ENCODE peak calls at places on chromosome 5, in four cellular contexts. T is WTC11, B is K562, J is HepG2. I is an unnamed sample.
A peak's percentile ranks its signal among the peaks of the same experiment; 100 is the strongest.

GRCh38 chr5:168356592-168356991 is 65.1 kb downstream of the WWC1 start:
- DNase-seq in J (no peak), B (no peak), T (no peak), I (no peak)

GRCh38 chr5:175202461-175203065 is 241.4 kb downstream of the DRD1 start:
- DNase-seq in B (no peak), J (no peak), T (no peak), I (peak; percentile 58)

GRCh38 chr5:763397-763796 is 21.1 kb downstream of the ZDHHC11B start:
- DNase-seq in J (no peak), T (no peak), B (no peak), I (no peak)

GRCh38 chr5:172051643-172052362 is 45.4 kb upstream of the FBXW11 start:
- DNase-seq in T (no peak), J (no peak), B (peak; percentile 22), I (no peak)

GRCh38 chr5:76475358-76475757 is 72.3 kb downstream of the IQGAP2 start:
- DNase-seq in B (no peak), T (no peak), J (no peak), I (no peak)

GRCh38 chr5:151202381-151203139 is 21.3 kb downstream of the CCDC69 start:
- DNase-seq in B (no peak), J (no peak), T (no peak), I (no peak)

GRCh38 chr5:110865400-110866094 is 126.7 kb downstream of the SLC25A46 start:
- DNase-seq in J (peak; percentile 28), B (peak; percentile 33), T (peak; percentile 66), I (peak; percentile 7)

GRCh38 chr5:16037121-16037520 is 142.5 kb downstream of the MARCHF11 start:
- DNase-seq in J (no peak), B (no peak), T (no peak), I (no peak)

GRCh38 chr5:52759381-52759780 is 28.3 kb upstream of the ITGA1 start:
- DNase-seq in T (no peak), J (no peak), B (no peak), I (no peak)

GRCh38 chr5:103347729-103348128 is 89.2 kb downstream of the MACIR start:
- DNase-seq in B (no peak), T (no peak), J (peak; percentile 54), I (peak; percentile 18)

GRCh38 chr5:136042665-136043121 is 13.9 kb downstream of the TGFBI start:
- DNase-seq in B (no peak), J (peak; percentile 29), T (no peak), I (no peak)

GRCh38 chr5:139658501-139658927 is 10.4 kb downstream of the CXXC5 start:
- DNase-seq in B (no peak), T (no peak), J (no peak), I (no peak)

GRCh38 chr5:1338518-1339070 is 6.3 kb downstream of the CLPTM1L start:
- DNase-seq in T (no peak), B (no peak), J (no peak), I (no peak)

GRCh38 chr5:146646441-146646840 is 130.5 kb upstream of the GPR151 start:
- DNase-seq in J (no peak), B (no peak), T (no peak), I (no peak)

GRCh38 chr5:132416306-132417009 is 46.9 kb downstream of the SLC22A5 start:
- DNase-seq in J (no peak), T (no peak), B (no peak), I (no peak)

GRCh38 chr5:132413567-132413966 is 44.1 kb downstream of the SLC22A5 start:
- DNase-seq in B (no peak), T (no peak), J (no peak), I (no peak)

GRCh38 chr5:132417010-132417439 is 47.5 kb downstream of the SLC22A5 start:
- DNase-seq in J (no peak), B (no peak), T (no peak), I (no peak)

GRCh38 chr5:132417461-132417860 is 48.0 kb downstream of the SLC22A5 start:
- DNase-seq in B (no peak), T (no peak), J (no peak), I (no peak)

GRCh38 chr5:132414634-132415377 is 45.3 kb downstream of the SLC22A5 start:
- DNase-seq in B (no peak), J (peak; percentile 53), T (no peak), I (peak; percentile 60)
- TF ChIP-seq ESRRA in B (no peak), J (no peak), T (no peak), I (no peak)

DNA sequence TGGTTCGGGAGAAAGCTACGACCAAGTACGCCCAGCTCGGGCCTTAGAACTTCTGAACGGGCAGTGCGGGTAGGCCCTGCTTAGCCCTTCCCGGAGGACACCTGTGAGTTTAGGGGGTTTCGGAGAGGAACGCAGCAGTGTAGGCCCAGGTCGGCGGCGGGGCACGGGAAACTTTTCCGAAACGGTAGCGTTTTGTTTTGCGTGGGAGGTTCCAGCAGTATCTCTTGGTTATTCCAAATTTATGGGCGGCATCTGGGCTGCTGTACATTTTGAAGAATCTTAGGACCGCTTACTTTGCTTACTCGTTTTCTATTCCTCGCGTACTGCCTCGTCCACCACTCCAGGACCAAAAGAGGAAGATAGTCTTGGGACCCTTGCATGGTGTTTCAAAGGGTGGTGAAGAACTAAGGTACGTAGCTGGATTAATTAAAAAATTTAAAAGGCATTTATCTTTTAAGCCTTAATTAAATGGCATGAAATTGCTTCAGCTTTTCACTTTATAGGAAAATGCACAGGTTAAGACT is 488 bp downstream of the TENT2 start:
- DNase-seq in B (no peak), T (no peak), J (peak; percentile 3), I (no peak)
- TF ChIP-seq HMGXB4 in B (no peak), T (no peak), J (no peak), I (no peak)

GRCh38 chr5:92695123-92696084 is 885.6 kb downstream of the NR2F1-AS1 start:
- DNase-seq in J (no peak), B (no peak), T (no peak), I (no peak)
- TF ChIP-seq MAX in J (no peak), B (no peak), T (no peak), I (no peak)

GRCh38 chr5:180082633-180083420 is 11.3 kb upstream of the RNF130 start:
- DNase-seq in T (peak; percentile 70), J (no peak), B (no peak), I (no peak)
- TF ChIP-seq ESRRA in T (no peak), J (no peak), B (no peak), I (no peak)

GRCh38 chr5:126801992-126802294 is 25.0 kb downstream of the LMNB1 start:
- DNase-seq in T (no peak), B (no peak), J (peak; percentile 20), I (no peak)

GRCh38 chr5:126794157-126794828 is 17.4 kb downstream of the LMNB1 start:
- DNase-seq in B (no peak), J (no peak), T (no peak), I (no peak)

GRCh38 chr5:126805108-126805507 is 28.2 kb downstream of the LMNB1 start:
- DNase-seq in T (no peak), J (no peak), B (no peak), I (no peak)

GRCh38 chr5:126801174-126801991 is 24.4 kb downstream of the LMNB1 start:
- DNase-seq in J (no peak), B (no peak), T (no peak), I (no peak)

GRCh38 chr5:126799780-126800179 is 22.8 kb downstream of the LMNB1 start:
- DNase-seq in T (no peak), B (no peak), J (no peak), I (no peak)
- TF ChIP-seq HMGXB4 in T (no peak), B (no peak), J (no peak), I (no peak)

GRCh38 chr5:79878721-79879336 is 112.2 kb downstream of the MTX3 start:
- DNase-seq in T (peak; percentile 78), B (peak; percentile 52), J (peak; percentile 13), I (peak; percentile 11)
- TF ChIP-seq MAX in T (no peak), B (no peak), J (no peak), I (no peak)

I was measured in A549.